ENCODE peak calls at places on chromosome 22, in five cellular contexts. One of them, this sample, is unnamed. For H3K9me2, the result is how much of the 10 kb centered on the place peaks cover.

GRCh38 chr22:43992331-43992821 is 31.7 kb upstream of the PARVB start:
- DNase-seq in Karpas-422: no peak
- DNase-seq in hepatocyte: no peak
- DNase-seq in GM23248: peak
- DNase-seq in HCT116: no peak
- DNase-seq in this sample: no peak

GRCh38 chr22:39237276-39238123 is 7.3 kb downstream of the PDGFB start:
- DNase-seq in Karpas-422: no peak
- DNase-seq in hepatocyte: no peak
- DNase-seq in GM23248: no peak
- DNase-seq in HCT116: no peak
- DNase-seq in this sample: no peak

GRCh38 chr22:32132126-32132525 is 27.0 kb downstream of the C22orf42 start:
- DNase-seq in Karpas-422: no peak
- DNase-seq in hepatocyte: no peak
- DNase-seq in GM23248: no peak
- DNase-seq in HCT116: no peak
- DNase-seq in this sample: no peak

GRCh38 chr22:25736378-25737011 is 5.5 kb upstream of the MYO18B start:
- DNase-seq in Karpas-422: no peak
- DNase-seq in hepatocyte: no peak
- DNase-seq in GM23248: no peak
- DNase-seq in HCT116: no peak
- DNase-seq in this sample: no peak

GRCh38 chr22:27639180-27640086 is 162.1 kb downstream of the MN1 start:
- DNase-seq in Karpas-422: no peak
- DNase-seq in hepatocyte: no peak
- DNase-seq in GM23248: no peak
- DNase-seq in HCT116: no peak
- DNase-seq in this sample: no peak

GRCh38 chr22:44023404-44024287 is 456 bp upstream of the PARVB start:
- DNase-seq in Karpas-422: peak
- DNase-seq in hepatocyte: peak
- DNase-seq in GM23248: peak
- DNase-seq in HCT116: no peak
- DNase-seq in this sample: no peak

GRCh38 chr22:45731798-45732495 is 60.3 kb downstream of the ATXN10 start:
- DNase-seq in Karpas-422: peak
- DNase-seq in hepatocyte: peak
- DNase-seq in GM23248: peak
- DNase-seq in HCT116: no peak
- DNase-seq in this sample: peak

GRCh38 chr22:17314472-17314871 is 54.8 kb upstream of the CECR2 start:
- DNase-seq in Karpas-422: no peak
- DNase-seq in hepatocyte: no peak
- DNase-seq in GM23248: no peak
- DNase-seq in HCT116: no peak
- DNase-seq in this sample: no peak

GRCh38 chr22:32205974-32206773 is 1.3 kb upstream of the RFPL2 start:
- DNase-seq in Karpas-422: no peak
- DNase-seq in hepatocyte: no peak
- DNase-seq in GM23248: no peak
- DNase-seq in HCT116: no peak
- DNase-seq in this sample: no peak

GRCh38 chr22:28029962-28030361 is 110.9 kb upstream of the PITPNB start:
- DNase-seq in Karpas-422: no peak
- DNase-seq in hepatocyte: no peak
- DNase-seq in GM23248: no peak
- DNase-seq in HCT116: no peak
- DNase-seq in this sample: no peak

GRCh38 chr22:34105461-34106062 is 185.3 kb upstream of the LARGE1 start:
- DNase-seq in Karpas-422: peak
- DNase-seq in hepatocyte: peak
- DNase-seq in GM23248: peak
- DNase-seq in HCT116: no peak
- DNase-seq in this sample: peak

GRCh38 chr22:39814899-39815298 is 78.7 kb downstream of the ENTHD1 start:
- DNase-seq in Karpas-422: no peak
- DNase-seq in hepatocyte: no peak
- DNase-seq in GM23248: peak
- DNase-seq in HCT116: no peak
- DNase-seq in this sample: no peak

GRCh38 chr22:39727541-39727940 is 157.0 kb downstream of the CACNA1I start:
- DNase-seq in Karpas-422: no peak
- DNase-seq in hepatocyte: peak
- DNase-seq in GM23248: no peak
- DNase-seq in HCT116: no peak
- DNase-seq in this sample: no peak

GRCh38 chr22:26170795-26171194 is 1.5 kb downstream of the SEZ6L start:
- DNase-seq in Karpas-422: peak
- DNase-seq in hepatocyte: peak
- DNase-seq in GM23248: peak
- DNase-seq in HCT116: no peak
- DNase-seq in this sample: no peak

GRCh38 chr22:29668681-29669080 is 51.1 kb upstream of the CABP7 start:
- DNase-seq in Karpas-422: no peak
- DNase-seq in hepatocyte: no peak
- DNase-seq in GM23248: no peak
- DNase-seq in HCT116: no peak
- DNase-seq in this sample: no peak
- H3K9me2 ChIP-seq in Karpas-422: under half
- H3K9me2 ChIP-seq in hepatocyte: under half
- H3K9me2 ChIP-seq in GM23248: under half
- H3K9me2 ChIP-seq in HCT116: under half
- H3K9me2 ChIP-seq in this sample: under half

GRCh38 chr22:30392661-30393321 is 4.0 kb upstream of the SEC14L2 start:
- DNase-seq in Karpas-422: peak
- DNase-seq in hepatocyte: no peak
- DNase-seq in GM23248: peak
- DNase-seq in HCT116: no peak
- DNase-seq in this sample: peak
- H3K27ac ChIP-seq in Karpas-422: peak
- H3K27ac ChIP-seq in hepatocyte: no peak
- H3K27ac ChIP-seq in GM23248: no peak
- H3K27ac ChIP-seq in HCT116: no peak
- H3K27ac ChIP-seq in this sample: peak

DNA sequence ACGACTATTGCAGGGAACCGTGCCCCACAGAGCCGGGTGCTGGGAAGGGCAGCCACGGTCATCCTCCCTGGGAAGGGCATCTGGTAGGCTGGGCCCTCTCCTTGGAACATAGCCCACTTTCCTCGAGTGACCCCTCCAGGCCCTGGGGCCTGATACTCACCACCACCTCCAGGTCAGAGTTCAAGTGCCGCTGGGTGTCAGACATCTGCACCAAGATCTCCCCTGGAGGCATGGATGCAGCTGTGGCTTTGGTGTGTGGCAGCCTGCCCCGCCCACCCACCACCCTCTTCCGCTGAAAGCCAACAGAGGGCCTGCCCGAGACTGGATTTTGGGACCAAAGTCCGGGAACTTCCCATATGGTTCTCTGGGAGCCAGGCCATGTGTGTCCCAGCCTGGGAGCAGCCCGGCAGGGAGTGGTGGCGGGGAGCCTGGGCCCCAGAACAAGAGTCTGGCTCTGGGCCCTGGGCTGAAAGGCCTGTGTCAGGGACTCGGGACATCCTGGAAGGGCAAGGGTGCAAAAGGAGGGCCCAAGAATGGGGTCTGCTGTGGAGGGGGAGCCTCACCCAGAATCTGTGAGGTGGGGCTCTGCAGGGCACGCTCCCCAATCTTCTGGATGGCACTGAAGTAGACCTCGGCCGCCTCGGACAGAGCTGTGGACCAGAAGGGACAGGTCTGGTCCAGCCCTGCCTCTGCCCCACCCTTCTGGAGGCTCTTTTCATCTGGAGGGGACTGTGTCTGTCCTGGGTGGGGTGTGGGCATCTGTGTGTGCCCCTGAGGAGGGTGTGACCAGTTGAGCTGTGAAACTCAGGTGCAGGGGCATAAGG is 2.6 kb downstream of the BAIAP2L2 start:
- DNase-seq in Karpas-422: no peak
- DNase-seq in hepatocyte: peak
- DNase-seq in GM23248: peak
- DNase-seq in HCT116: no peak
- DNase-seq in this sample: no peak
- H3K4me3 ChIP-seq in Karpas-422: no peak
- H3K4me3 ChIP-seq in hepatocyte: no peak
- H3K4me3 ChIP-seq in GM23248: no peak
- H3K4me3 ChIP-seq in HCT116: no peak
- H3K4me3 ChIP-seq in this sample: no peak

GRCh38 chr22:49212002-49212401 is 615.7 kb downstream of the BRD1 start:
- DNase-seq in Karpas-422: no peak
- DNase-seq in hepatocyte: no peak
- DNase-seq in GM23248: no peak
- DNase-seq in HCT116: no peak
- DNase-seq in this sample: no peak
- H3K9me2 ChIP-seq in Karpas-422: under half
- H3K9me2 ChIP-seq in hepatocyte: under half
- H3K9me2 ChIP-seq in GM23248: under half
- H3K9me2 ChIP-seq in HCT116: under half
- H3K9me2 ChIP-seq in this sample: under half

GRCh38 chr22:35854334-35854733 is 136.7 kb downstream of the APOL5 start:
- DNase-seq in Karpas-422: no peak
- DNase-seq in hepatocyte: no peak
- DNase-seq in GM23248: no peak
- DNase-seq in HCT116: no peak
- DNase-seq in this sample: no peak

GRCh38 chr22:35846804-35847203 is 129.1 kb downstream of the APOL5 start:
- DNase-seq in Karpas-422: no peak
- DNase-seq in hepatocyte: no peak
- DNase-seq in GM23248: no peak
- DNase-seq in HCT116: no peak
- DNase-seq in this sample: no peak

GRCh38 chr22:35844886-35845285 is 127.2 kb downstream of the APOL5 start:
- DNase-seq in Karpas-422: no peak
- DNase-seq in hepatocyte: no peak
- DNase-seq in GM23248: no peak
- DNase-seq in HCT116: no peak
- DNase-seq in this sample: no peak

DNA sequence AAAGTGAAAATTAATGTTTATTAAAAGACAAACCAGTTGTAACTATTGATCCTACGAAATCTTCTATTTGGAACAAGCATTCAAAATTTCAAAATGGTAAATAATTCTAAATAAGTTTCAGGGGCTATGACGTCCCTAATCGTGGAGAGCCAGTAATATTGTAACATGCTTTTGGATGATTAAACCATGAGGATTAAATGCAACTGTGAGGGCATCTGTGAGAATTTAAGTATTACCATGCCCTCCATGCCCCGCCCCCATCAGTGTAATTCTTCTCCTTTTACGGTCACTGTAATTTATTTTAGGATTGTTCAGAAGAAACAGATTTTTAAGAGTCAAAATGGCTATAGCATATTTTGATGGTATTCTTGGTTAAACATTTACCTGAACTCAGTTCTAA is 133.2 kb downstream of the APOL5 start:
- DNase-seq in Karpas-422: no peak
- DNase-seq in hepatocyte: no peak
- DNase-seq in GM23248: no peak
- DNase-seq in HCT116: no peak
- DNase-seq in this sample: no peak
- H3K27ac ChIP-seq in Karpas-422: no peak
- H3K27ac ChIP-seq in hepatocyte: peak
- H3K27ac ChIP-seq in GM23248: no peak
- H3K27ac ChIP-seq in HCT116: no peak
- H3K27ac ChIP-seq in this sample: peak

GRCh38 chr22:36660931-36661330 is 42.6 kb downstream of the CACNG2 start:
- DNase-seq in Karpas-422: no peak
- DNase-seq in hepatocyte: no peak
- DNase-seq in GM23248: no peak
- DNase-seq in HCT116: no peak
- DNase-seq in this sample: no peak

GRCh38 chr22:36660510-36660840 is 43.1 kb downstream of the CACNG2 start:
- DNase-seq in Karpas-422: no peak
- DNase-seq in hepatocyte: no peak
- DNase-seq in GM23248: no peak
- DNase-seq in HCT116: no peak
- DNase-seq in this sample: no peak

GRCh38 chr22:36658900-36659299 is 44.7 kb downstream of the CACNG2 start:
- DNase-seq in Karpas-422: no peak
- DNase-seq in hepatocyte: no peak
- DNase-seq in GM23248: peak
- DNase-seq in HCT116: no peak
- DNase-seq in this sample: no peak

GRCh38 chr22:36662981-36663380 is 40.6 kb downstream of the CACNG2 start:
- DNase-seq in Karpas-422: no peak
- DNase-seq in hepatocyte: no peak
- DNase-seq in GM23248: no peak
- DNase-seq in HCT116: no peak
- DNase-seq in this sample: no peak

GRCh38 chr22:36659762-36660509 is 43.6 kb downstream of the CACNG2 start:
- DNase-seq in Karpas-422: no peak
- DNase-seq in hepatocyte: peak
- DNase-seq in GM23248: peak
- DNase-seq in HCT116: peak
- DNase-seq in this sample: no peak
- H3K4me3 ChIP-seq in Karpas-422: no peak
- H3K4me3 ChIP-seq in hepatocyte: no peak
- H3K4me3 ChIP-seq in GM23248: peak
- H3K4me3 ChIP-seq in HCT116: peak
- H3K4me3 ChIP-seq in this sample: no peak

GRCh38 chr22:24327827-24328226 is 57.2 kb downstream of the SPECC1L start:
- DNase-seq in Karpas-422: no peak
- DNase-seq in hepatocyte: no peak
- DNase-seq in GM23248: no peak
- DNase-seq in HCT116: no peak
- DNase-seq in this sample: no peak
- H3K9me2 ChIP-seq in Karpas-422: under half
- H3K9me2 ChIP-seq in hepatocyte: under half
- H3K9me2 ChIP-seq in GM23248: under half
- H3K9me2 ChIP-seq in HCT116: under half
- H3K9me2 ChIP-seq in this sample: under half

GRCh38 chr22:23270798-23271596 is 90.7 kb downstream of the BCR start:
- DNase-seq in Karpas-422: peak
- DNase-seq in hepatocyte: no peak
- DNase-seq in GM23248: no peak
- DNase-seq in HCT116: no peak
- DNase-seq in this sample: peak
- H3K27ac ChIP-seq in Karpas-422: peak
- H3K27ac ChIP-seq in hepatocyte: no peak
- H3K27ac ChIP-seq in GM23248: no peak
- H3K27ac ChIP-seq in HCT116: no peak
- H3K27ac ChIP-seq in this sample: peak

GRCh38 chr22:41367680-41368542 is 13.8 kb upstream of the TEF start:
- DNase-seq in Karpas-422: no peak
- DNase-seq in hepatocyte: peak
- DNase-seq in GM23248: peak
- DNase-seq in HCT116: no peak
- DNase-seq in this sample: no peak
- H3K4me3 ChIP-seq in Karpas-422: no peak
- H3K4me3 ChIP-seq in hepatocyte: no peak
- H3K4me3 ChIP-seq in GM23248: peak
- H3K4me3 ChIP-seq in HCT116: no peak
- H3K4me3 ChIP-seq in this sample: no peak

DNA sequence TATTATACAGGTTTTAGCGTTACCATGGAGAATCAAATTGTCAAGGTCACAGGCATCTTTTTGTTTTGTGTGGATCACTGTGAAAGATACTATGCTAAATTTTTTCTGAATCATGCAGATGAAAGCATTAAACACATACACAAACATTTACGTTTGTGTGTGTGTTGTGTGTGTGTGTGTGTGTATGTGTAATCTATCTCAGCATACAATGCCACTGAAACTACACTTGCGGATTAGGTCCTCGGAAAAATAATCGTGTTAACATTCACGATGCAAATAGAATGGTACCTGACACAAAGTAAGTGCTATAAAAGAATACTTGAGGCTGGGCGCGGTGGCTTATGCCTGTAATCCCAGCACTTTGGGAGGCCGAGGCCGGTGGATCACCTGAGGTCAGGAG is 41.9 kb upstream of the TOP3B start:
- DNase-seq in Karpas-422: no peak
- DNase-seq in hepatocyte: no peak
- DNase-seq in GM23248: no peak
- DNase-seq in HCT116: no peak
- DNase-seq in this sample: no peak
- H3K9me2 ChIP-seq in Karpas-422: under half
- H3K9me2 ChIP-seq in hepatocyte: under half
- H3K9me2 ChIP-seq in GM23248: under half
- H3K9me2 ChIP-seq in HCT116: under half
- H3K9me2 ChIP-seq in this sample: under half